ENCODE peak calls at places on chromosomes 13 and 19, in nine cellular contexts. K, V, Y, Q, U, S, A, J and R are unnamed samples.

GRCh38 chr19:46602392-46603194 is 1.5 kb downstream of the CALM3 start:
- DNase-seq in U (peak; percentile 86), V (peak; percentile 28), J (no peak), Q (no peak), S (no peak), K (no peak), Y (peak; percentile 32), A (peak; percentile 41), R (peak; percentile 81)

GRCh38 chr13:34748078-34748477 is 194.0 kb upstream of the NBEA start:
- DNase-seq in Q (no peak), J (peak; percentile 53), V (peak; percentile 61), S (no peak), A (peak; percentile 2), K (peak; percentile 73), Y (no peak), U (no peak), R (no peak)

GRCh38 chr13:60273971-60274370 is 110.2 kb upstream of the DIAPH3 start:
- DNase-seq in U (no peak), K (no peak), Q (no peak), S (no peak), J (no peak), V (no peak), A (no peak), Y (no peak), R (no peak)

GRCh38 chr19:38734426-38735256 is 9.6 kb downstream of the CAPN12 start:
- DNase-seq in Q (no peak), K (no peak), S (no peak), J (no peak), Y (peak; percentile 38), V (no peak), A (peak; percentile 63), U (peak; percentile 86), R (peak; percentile 89)

GRCh38 chr19:14320253-14320652 is 61.0 kb upstream of the ADGRE5 start:
- DNase-seq in V (no peak), U (no peak), S (no peak), K (no peak), Q (no peak), J (no peak), A (no peak), Y (no peak), R (no peak)

GRCh38 chr19:33580026-33580644 is 41.6 kb upstream of the CHST8 start:
- DNase-seq in K (no peak), Q (peak; percentile 68), Y (peak; percentile 55), A (no peak), S (no peak), J (no peak), V (no peak), U (peak; percentile 77), R (peak; percentile 52)

GRCh38 chr13:97658556-97658955 is 224.6 kb downstream of the RAP2A start:
- DNase-seq in A (no peak), Y (no peak), U (no peak), V (no peak), J (no peak), K (no peak), S (no peak), Q (no peak), R (no peak)

GRCh38 chr13:44421853-44422525 is 48.4 kb downstream of the SERP2 start:
- DNase-seq in V (no peak), K (no peak), J (no peak), Y (no peak), Q (no peak), A (no peak), S (no peak), U (peak; percentile 64), R (peak; percentile 27)

GRCh38 chr19:8526345-8527062 is 12.5 kb upstream of the ZNF414 start:
- DNase-seq in Y (peak; percentile 91), Q (peak; percentile 94), K (peak; percentile 93), S (peak; percentile 75), J (peak; percentile 97), A (peak; percentile 27), V (peak; percentile 93), U (peak; percentile 97), R (peak; percentile 85)

GRCh38 chr13:41200126-41200525 is 5.8 kb upstream of the KBTBD7 start:
- DNase-seq in V (no peak), Q (no peak), S (no peak), U (no peak), K (no peak), A (no peak), J (no peak), Y (no peak), R (no peak)

GRCh38 chr13:94710881-94711560 is 1.3 kb downstream of the SOX21 start:
- DNase-seq in S (no peak), Q (no peak), Y (no peak), V (no peak), U (no peak), J (no peak), K (no peak), A (no peak), R (peak; percentile 71)

GRCh38 chr13:24984134-24984533 is 111.8 kb upstream of the PABPC3 start:
- DNase-seq in Q (no peak), U (no peak), A (no peak), S (no peak), Y (no peak), V (no peak), K (no peak), J (no peak), R (no peak)

DNA sequence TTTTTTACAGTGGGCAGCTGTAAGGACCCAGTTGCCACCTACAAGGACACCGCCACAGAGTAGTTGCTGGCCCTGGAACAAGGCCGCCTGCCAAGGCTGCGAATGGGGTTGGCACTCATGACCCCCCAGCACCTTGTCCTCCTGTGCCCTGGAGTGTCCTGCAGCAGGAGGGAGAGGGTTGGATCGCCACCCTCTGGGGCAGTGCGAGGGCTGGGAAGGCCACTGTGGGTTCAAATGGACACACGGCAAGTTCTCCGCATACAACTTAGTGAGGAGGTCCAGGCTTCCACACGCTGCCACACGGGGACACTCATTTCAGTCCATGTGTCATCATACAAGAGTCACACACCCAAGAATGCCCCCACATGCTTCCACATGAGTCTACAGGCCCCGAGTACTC is 978 bp downstream of the KLK8 start:
- DNase-seq in Y (no peak), A (no peak), S (no peak), U (no peak), K (no peak), V (no peak), Q (no peak), J (no peak), R (no peak)
- H3K4me3 ChIP-seq in Y (no peak overlapping the region), A (no peak overlapping the region), S (peak overlapping the region; percentile 78), U (no peak overlapping the region), K (no peak overlapping the region), V (no peak overlapping the region), Q (peak overlapping the region; percentile 52), J (no peak overlapping the region), R (no peak overlapping the region)

GRCh38 chr19:55353803-55354697 is 469 bp downstream of the COX6B2 start:
- DNase-seq in U (no peak), A (peak; percentile 35), S (peak; percentile 23), K (peak; percentile 52), V (peak; percentile 31), Q (no peak), J (peak; percentile 67), Y (peak; percentile 67), R (peak; percentile 86)
- TF ChIP-seq POLR2A in U (no peak), A (no peak), S (no peak), K (no peak), V (no peak), Q (no peak), J (no peak), Y (no peak), R (no peak)

DNA sequence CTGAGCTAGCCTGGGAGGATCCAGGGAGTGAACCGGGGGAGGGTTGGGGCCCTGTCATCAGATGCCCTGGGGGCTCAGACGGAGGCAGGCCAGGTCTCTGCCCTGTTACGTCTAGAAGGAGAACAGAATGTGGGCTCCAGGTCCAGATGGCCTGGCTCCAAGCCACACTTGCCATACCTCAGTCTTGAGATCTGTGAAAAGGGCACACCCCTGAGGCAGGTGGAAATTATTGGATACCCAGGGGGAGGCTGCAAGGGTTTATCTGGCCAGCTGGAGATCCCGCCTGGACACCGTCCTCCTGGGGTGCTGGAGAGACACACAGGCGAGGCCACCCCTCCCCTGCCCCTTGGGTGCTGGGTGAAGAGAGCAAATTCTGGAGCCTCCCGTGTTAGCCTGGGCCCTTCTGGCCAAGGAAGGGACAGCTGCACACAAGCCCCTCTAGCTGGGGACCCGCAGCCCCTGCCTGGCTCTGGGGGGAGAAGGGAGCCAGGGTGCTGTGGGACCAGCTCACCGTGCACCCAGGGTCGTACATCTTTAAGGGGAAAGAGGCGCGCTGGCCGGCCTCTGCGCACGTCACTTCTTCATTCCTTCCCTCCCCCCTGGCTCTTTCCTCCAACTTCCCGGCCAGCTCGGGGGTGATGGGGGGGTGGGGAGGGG is 808 bp upstream of the NFIC start:
- DNase-seq in U (peak; percentile 95), A (peak; percentile 67), S (peak; percentile 40), J (peak; percentile 75), V (peak; percentile 70), Q (peak; percentile 70), Y (peak; percentile 62), K (peak; percentile 82), R (peak; percentile 84)
- H3K4me3 ChIP-seq in U (no peak overlapping the region), A (peak overlapping the region; percentile 49), S (peak overlapping the region; percentile 84), J (peak overlapping the region; percentile 88), V (peak overlapping the region; percentile 68), Q (peak overlapping the region; percentile 95), Y (peak overlapping the region; percentile 90), K (peak overlapping the region; percentile 75), R (no peak overlapping the region)

GRCh38 chr19:44905437-44906160 is at the start of gene APOE:
- DNase-seq in Y (peak; percentile 75), S (no peak), V (no peak), Q (no peak), A (no peak), K (no peak), U (no peak), J (no peak), R (no peak)
- TF ChIP-seq POLR2A in Y (peak; percentile 65), S (no peak), V (no peak), Q (no peak), A (no peak), K (no peak), U (no peak), J (no peak), R (peak; percentile 15)